ENCODE peak calls at places on chromosomes 12 and 14, in six cellular contexts. One of them, this sample, is unnamed.
A peak's percentile ranks its signal among the peaks of the same experiment; 100 is the strongest.

GRCh38 chr14:81303258-81303935 is 82.6 kb upstream of the GTF2A1 start:
- DNase-seq in choroid plexus epithelial cell: no peak
- DNase-seq in stomach: peak; percentile 83
- DNase-seq in heart right ventricle: no peak
- DNase-seq in A549: peak; percentile 48
- DNase-seq in fibroblast of pulmonary artery: no peak
- DNase-seq in this sample: no peak

GRCh38 chr12:92185052-92185451 is 39.4 kb upstream of the BTG1 start:
- DNase-seq in heart right ventricle: no peak
- DNase-seq in choroid plexus epithelial cell: no peak
- DNase-seq in stomach: no peak
- DNase-seq in A549: no peak
- DNase-seq in fibroblast of pulmonary artery: no peak
- DNase-seq in this sample: no peak

GRCh38 chr14:50836515-50836914 is 5.6 kb upstream of the NIN start:
- DNase-seq in A549: no peak
- DNase-seq in heart right ventricle: no peak
- DNase-seq in choroid plexus epithelial cell: no peak
- DNase-seq in fibroblast of pulmonary artery: no peak
- DNase-seq in stomach: no peak
- DNase-seq in this sample: no peak

GRCh38 chr12:56014205-56014604 is 6.6 kb upstream of the IKZF4 start:
- DNase-seq in stomach: no peak
- DNase-seq in heart right ventricle: no peak
- DNase-seq in A549: no peak
- DNase-seq in fibroblast of pulmonary artery: no peak
- DNase-seq in choroid plexus epithelial cell: peak; percentile 15
- DNase-seq in this sample: no peak

GRCh38 chr14:79734151-79734550 is 477.2 kb downstream of the DIO2 start:
- DNase-seq in A549: no peak
- DNase-seq in heart right ventricle: no peak
- DNase-seq in choroid plexus epithelial cell: no peak
- DNase-seq in fibroblast of pulmonary artery: no peak
- DNase-seq in stomach: no peak
- DNase-seq in this sample: no peak

GRCh38 chr12:57452937-57453509 is 2.1 kb upstream of the INHBE start:
- DNase-seq in stomach: peak; percentile 82
- DNase-seq in A549: peak; percentile 84
- DNase-seq in fibroblast of pulmonary artery: peak; percentile 82
- DNase-seq in heart right ventricle: peak; percentile 82
- DNase-seq in choroid plexus epithelial cell: peak; percentile 88
- DNase-seq in this sample: peak; percentile 62

GRCh38 chr14:75249251-75249957 is 29.2 kb upstream of the FOS start:
- DNase-seq in heart right ventricle: no peak
- DNase-seq in stomach: peak; percentile 59
- DNase-seq in choroid plexus epithelial cell: peak; percentile 39
- DNase-seq in A549: no peak
- DNase-seq in fibroblast of pulmonary artery: no peak
- DNase-seq in this sample: no peak

GRCh38 chr14:102187583-102188001 is 47.9 kb downstream of the WDR20 start:
- DNase-seq in fibroblast of pulmonary artery: no peak
- DNase-seq in heart right ventricle: no peak
- DNase-seq in A549: no peak
- DNase-seq in choroid plexus epithelial cell: no peak
- DNase-seq in stomach: no peak
- DNase-seq in this sample: no peak

GRCh38 chr12:110807640-110808039 is 39.1 kb upstream of the CCDC63 start:
- DNase-seq in heart right ventricle: no peak
- DNase-seq in A549: no peak
- DNase-seq in choroid plexus epithelial cell: no peak
- DNase-seq in stomach: no peak
- DNase-seq in fibroblast of pulmonary artery: no peak
- DNase-seq in this sample: no peak

GRCh38 chr14:99441918-99442317 is 38.7 kb downstream of the SETD3 start:
- DNase-seq in heart right ventricle: no peak
- DNase-seq in stomach: no peak
- DNase-seq in A549: no peak
- DNase-seq in fibroblast of pulmonary artery: no peak
- DNase-seq in choroid plexus epithelial cell: no peak
- DNase-seq in this sample: no peak

GRCh38 chr12:7110661-7111060 is 1.6 kb upstream of the C1RL start:
- DNase-seq in fibroblast of pulmonary artery: no peak
- DNase-seq in stomach: no peak
- DNase-seq in A549: no peak
- DNase-seq in heart right ventricle: no peak
- DNase-seq in choroid plexus epithelial cell: no peak
- DNase-seq in this sample: no peak

GRCh38 chr12:13864081-13864673 is 117.2 kb downstream of the GRIN2B start:
- DNase-seq in choroid plexus epithelial cell: peak; percentile 69
- DNase-seq in heart right ventricle: peak; percentile 73
- DNase-seq in fibroblast of pulmonary artery: peak; percentile 73
- DNase-seq in stomach: peak; percentile 82
- DNase-seq in A549: peak; percentile 88
- DNase-seq in this sample: peak; percentile 4
- TF ChIP-seq CTCF in choroid plexus epithelial cell: peak; percentile 80
- TF ChIP-seq CTCF in heart right ventricle: peak; percentile 85
- TF ChIP-seq CTCF in fibroblast of pulmonary artery: peak; percentile 98
- TF ChIP-seq CTCF in stomach: peak; percentile 84
- TF ChIP-seq CTCF in A549: peak; percentile 90
- TF ChIP-seq CTCF in this sample: peak; percentile 84

GRCh38 chr14:54026671-54027070 is 70.0 kb upstream of the BMP4 start:
- DNase-seq in stomach: no peak
- DNase-seq in A549: peak; percentile 6
- DNase-seq in fibroblast of pulmonary artery: no peak
- DNase-seq in choroid plexus epithelial cell: no peak
- DNase-seq in heart right ventricle: no peak
- DNase-seq in this sample: peak; percentile 12

GRCh38 chr14:54023027-54023426 is 66.4 kb upstream of the BMP4 start:
- DNase-seq in stomach: no peak
- DNase-seq in fibroblast of pulmonary artery: no peak
- DNase-seq in choroid plexus epithelial cell: no peak
- DNase-seq in heart right ventricle: no peak
- DNase-seq in A549: no peak
- DNase-seq in this sample: no peak

DNA sequence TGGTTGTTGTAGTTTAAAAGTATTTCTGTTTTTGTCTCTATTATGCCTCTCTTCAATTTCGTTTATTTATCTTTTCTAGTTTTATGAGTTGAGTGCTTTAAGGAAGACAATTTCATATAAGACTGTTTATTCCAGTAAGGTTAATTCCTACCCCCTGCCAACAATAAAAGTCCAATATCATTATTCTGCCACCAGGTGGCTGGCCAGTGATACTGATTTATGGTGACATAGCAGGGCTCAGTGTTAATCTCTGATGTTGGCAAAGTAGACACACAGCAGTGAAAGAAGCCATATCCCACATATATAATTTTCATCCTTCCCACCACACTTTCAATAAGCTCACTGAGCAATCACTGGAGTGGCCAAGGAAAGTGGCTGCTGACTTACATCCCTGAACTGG is 69.0 kb upstream of the BMP4 start:
- DNase-seq in stomach: no peak
- DNase-seq in choroid plexus epithelial cell: peak; percentile 50
- DNase-seq in heart right ventricle: no peak
- DNase-seq in fibroblast of pulmonary artery: peak; percentile 62
- DNase-seq in A549: peak; percentile 41
- DNase-seq in this sample: peak; percentile 57
- TF ChIP-seq CTCF in stomach: peak; percentile 51
- TF ChIP-seq CTCF in choroid plexus epithelial cell: peak; percentile 54
- TF ChIP-seq CTCF in heart right ventricle: peak; percentile 42
- TF ChIP-seq CTCF in fibroblast of pulmonary artery: peak; percentile 62
- TF ChIP-seq CTCF in A549: peak; percentile 42
- TF ChIP-seq CTCF in this sample: peak; percentile 24

GRCh38 chr12:43349863-43350262 is 202.1 kb downstream of the ADAMTS20 start:
- DNase-seq in choroid plexus epithelial cell: peak; percentile 61
- DNase-seq in heart right ventricle: no peak
- DNase-seq in stomach: no peak
- DNase-seq in fibroblast of pulmonary artery: peak; percentile 31
- DNase-seq in A549: peak; percentile 7
- DNase-seq in this sample: peak; percentile 58
- TF ChIP-seq CTCF in choroid plexus epithelial cell: peak; percentile 51
- TF ChIP-seq CTCF in heart right ventricle: no peak
- TF ChIP-seq CTCF in stomach: no peak
- TF ChIP-seq CTCF in fibroblast of pulmonary artery: peak; percentile 33
- TF ChIP-seq CTCF in A549: peak; percentile 0
- TF ChIP-seq CTCF in this sample: peak; percentile 24

DNA sequence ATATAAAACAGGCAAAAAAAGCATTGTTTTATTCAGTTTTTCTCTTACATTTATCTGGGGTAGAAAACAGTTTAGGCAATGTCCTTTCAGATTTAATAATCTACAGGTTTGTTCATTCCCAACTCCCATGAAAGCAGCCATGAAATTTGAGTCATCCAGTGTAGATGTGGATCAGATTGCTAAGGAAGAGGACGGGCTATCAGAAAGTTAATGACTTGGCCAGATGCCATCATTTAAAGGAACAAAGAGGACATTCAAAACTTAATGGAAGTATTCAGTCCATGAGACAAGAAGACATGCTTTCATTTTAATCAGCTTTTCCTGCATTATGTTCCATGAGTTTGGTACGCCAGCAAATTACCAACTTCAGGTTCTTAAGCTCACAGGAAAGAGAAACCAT is 31.1 kb upstream of the POC1B start:
- DNase-seq in heart right ventricle: no peak
- DNase-seq in fibroblast of pulmonary artery: no peak
- DNase-seq in stomach: no peak
- DNase-seq in A549: no peak
- DNase-seq in choroid plexus epithelial cell: no peak
- DNase-seq in this sample: peak; percentile 34
- TF ChIP-seq CTCF in heart right ventricle: no peak
- TF ChIP-seq CTCF in fibroblast of pulmonary artery: no peak
- TF ChIP-seq CTCF in stomach: no peak
- TF ChIP-seq CTCF in A549: no peak
- TF ChIP-seq CTCF in choroid plexus epithelial cell: no peak
- TF ChIP-seq CTCF in this sample: no peak

DNA sequence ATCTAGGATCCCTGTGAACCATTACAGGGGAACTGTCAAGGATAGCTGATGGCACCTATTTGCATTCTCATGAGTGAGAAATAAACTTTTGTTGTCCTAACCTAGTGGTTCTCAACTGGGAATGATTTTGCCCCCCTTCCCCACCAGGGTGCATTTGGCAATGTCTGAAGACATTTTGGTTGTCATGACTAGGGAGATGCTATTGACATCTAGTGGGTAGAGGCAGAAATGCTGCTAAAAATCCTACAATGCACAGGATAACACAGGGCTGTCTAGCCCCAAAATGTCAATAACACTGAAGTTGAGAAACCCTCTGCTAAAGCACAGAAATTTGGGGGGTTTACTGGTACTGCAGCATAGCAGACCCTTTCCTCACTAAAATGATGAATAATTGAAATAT is 140.9 kb upstream of the SRRM4 start:
- DNase-seq in heart right ventricle: no peak
- DNase-seq in fibroblast of pulmonary artery: no peak
- DNase-seq in stomach: no peak
- DNase-seq in choroid plexus epithelial cell: no peak
- DNase-seq in A549: peak; percentile 10
- DNase-seq in this sample: no peak
- TF ChIP-seq CTCF in heart right ventricle: no peak
- TF ChIP-seq CTCF in fibroblast of pulmonary artery: no peak
- TF ChIP-seq CTCF in stomach: no peak
- TF ChIP-seq CTCF in choroid plexus epithelial cell: no peak
- TF ChIP-seq CTCF in A549: no peak
- TF ChIP-seq CTCF in this sample: no peak

DNA sequence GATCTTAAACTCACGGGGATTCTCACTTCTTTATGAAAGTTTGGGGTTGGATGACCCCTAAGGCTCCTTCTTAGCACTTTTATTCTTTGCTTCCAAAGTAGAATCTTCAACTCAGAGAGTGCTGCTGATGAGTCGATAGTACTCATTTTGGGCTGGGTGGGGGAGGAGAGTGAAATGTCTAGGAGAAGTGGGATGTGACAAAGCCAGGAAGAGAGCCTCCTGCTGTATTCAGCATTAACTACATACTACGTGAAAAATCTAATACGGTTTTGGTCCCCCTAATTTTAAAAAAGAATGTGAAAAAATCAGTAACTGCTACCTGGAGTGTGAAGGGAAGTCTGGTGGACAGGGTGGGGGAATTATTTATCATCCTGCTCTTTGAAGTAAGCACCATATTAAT is 148.3 kb downstream of the SAMD4A start:
- DNase-seq in stomach: no peak
- DNase-seq in choroid plexus epithelial cell: peak; percentile 42
- DNase-seq in heart right ventricle: no peak
- DNase-seq in fibroblast of pulmonary artery: peak; percentile 31
- DNase-seq in A549: no peak
- DNase-seq in this sample: no peak
- TF ChIP-seq CTCF in stomach: no peak
- TF ChIP-seq CTCF in choroid plexus epithelial cell: peak; percentile 48
- TF ChIP-seq CTCF in heart right ventricle: peak; percentile 33
- TF ChIP-seq CTCF in fibroblast of pulmonary artery: peak; percentile 26
- TF ChIP-seq CTCF in A549: peak; percentile 5
- TF ChIP-seq CTCF in this sample: peak; percentile 14

DNA sequence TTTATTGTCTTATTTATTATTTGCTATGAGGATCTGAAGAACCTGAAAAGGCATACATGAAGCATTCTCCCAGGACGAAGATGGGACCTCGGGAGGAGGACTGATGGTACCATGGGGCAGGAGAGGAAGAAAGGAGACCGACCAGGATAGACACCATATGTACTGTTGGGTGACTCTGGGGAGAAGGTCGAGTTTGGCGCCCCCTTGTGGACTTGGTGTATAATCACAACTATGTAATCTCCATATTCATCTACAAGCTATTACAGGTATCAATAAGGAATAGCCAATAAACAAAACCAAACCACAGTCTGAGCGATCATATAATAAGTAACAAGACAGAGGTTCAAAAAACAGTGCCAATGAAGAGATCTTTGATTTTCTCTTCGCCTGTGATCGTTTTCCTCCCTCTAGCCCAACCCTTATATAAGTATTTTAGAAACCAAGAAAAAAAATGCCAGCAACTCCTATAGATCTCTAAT is 139.1 kb downstream of the SPTSSA start:
- DNase-seq in stomach: peak; percentile 59
- DNase-seq in A549: peak; percentile 69
- DNase-seq in fibroblast of pulmonary artery: peak; percentile 70
- DNase-seq in choroid plexus epithelial cell: peak; percentile 75
- DNase-seq in heart right ventricle: peak; percentile 51
- DNase-seq in this sample: peak; percentile 28
- TF ChIP-seq CTCF in stomach: peak; percentile 49
- TF ChIP-seq CTCF in A549: peak; percentile 76
- TF ChIP-seq CTCF in fibroblast of pulmonary artery: peak; percentile 78
- TF ChIP-seq CTCF in choroid plexus epithelial cell: peak; percentile 79
- TF ChIP-seq CTCF in heart right ventricle: peak; percentile 76
- TF ChIP-seq CTCF in this sample: peak; percentile 72

DNA sequence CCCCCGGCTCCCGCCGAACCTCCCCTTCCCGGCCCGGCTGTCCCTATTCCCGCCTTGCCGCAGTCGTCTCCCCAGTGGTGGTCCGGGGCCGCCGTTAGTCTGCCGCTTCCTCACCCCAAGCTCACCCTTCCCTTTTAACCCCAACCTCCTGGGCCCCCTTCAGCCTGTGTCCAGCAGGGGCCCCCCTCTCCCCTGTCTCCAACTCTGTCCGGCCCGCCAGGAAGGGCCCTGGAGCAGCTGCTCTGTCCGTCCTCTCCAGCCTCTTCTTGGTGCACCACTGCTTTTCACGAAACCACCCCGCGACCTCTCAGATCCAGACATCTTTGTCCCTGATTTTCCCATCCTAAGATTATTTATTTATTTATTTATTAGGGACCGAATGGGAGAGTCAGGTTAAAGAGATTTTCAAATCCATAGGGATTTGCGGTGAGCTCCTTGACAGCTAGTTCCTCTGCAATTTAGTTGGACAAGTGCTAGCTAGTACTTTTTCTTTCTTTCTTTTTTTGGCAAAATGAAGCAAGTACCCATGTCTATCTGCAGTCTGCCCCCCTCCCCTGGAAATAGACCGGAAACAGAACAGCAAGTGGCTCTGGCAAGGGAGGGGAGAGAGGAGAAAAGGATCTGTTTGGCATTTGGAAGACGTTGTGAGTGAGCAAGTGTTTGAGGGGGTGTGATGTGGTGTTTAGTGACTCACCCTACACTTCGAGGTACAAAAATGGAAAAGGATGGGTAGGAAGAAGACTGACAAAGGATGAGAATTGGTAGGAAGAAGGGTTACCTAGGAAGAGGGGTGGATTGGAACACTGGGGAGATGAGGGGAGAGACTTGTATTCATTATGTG is 632 bp downstream of the UBR7 start:
- DNase-seq in choroid plexus epithelial cell: peak; percentile 65
- DNase-seq in A549: peak; percentile 72
- DNase-seq in fibroblast of pulmonary artery: peak; percentile 53
- DNase-seq in heart right ventricle: no peak
- DNase-seq in stomach: peak; percentile 40
- DNase-seq in this sample: peak; percentile 48
- TF ChIP-seq CTCF in choroid plexus epithelial cell: peak; percentile 60
- TF ChIP-seq CTCF in A549: peak; percentile 48
- TF ChIP-seq CTCF in fibroblast of pulmonary artery: peak; percentile 36
- TF ChIP-seq CTCF in heart right ventricle: peak; percentile 49
- TF ChIP-seq CTCF in stomach: no peak
- TF ChIP-seq CTCF in this sample: peak; percentile 34

This sample was measured in foreskin fibroblast.